ENCODE peak calls at places on chromosome 18, in five cellular contexts. F is non-pigmented ciliary epithelial cell, V is adrenal gland, O is IMR-90, U is epithelial cell of proximal tubule. M is an unnamed sample.

GRCh38 chr18:7174359-7175107 is 56.4 kb upstream of the LRRC30 start:
- DNase-seq in F (no peak), V (peak), O (no peak), U (no peak), M (no peak)

GRCh38 chr18:69980982-69981804 is 33.5 kb upstream of the CD226 start:
- DNase-seq in F (no peak), V (no peak), O (no peak), U (no peak), M (no peak)

GRCh38 chr18:427005-427404 is 73.5 kb downstream of the COLEC12 start:
- DNase-seq in F (peak), V (no peak), O (peak), U (no peak), M (no peak)

GRCh38 chr18:31268985-31269406 is 49.0 kb upstream of the DSG1 start:
- DNase-seq in F (no peak), V (no peak), O (no peak), U (peak), M (no peak)

GRCh38 chr18:44715245-44715644 is 34.6 kb downstream of the SETBP1 start:
- DNase-seq in F (no peak), V (no peak), O (no peak), U (peak), M (no peak)

GRCh38 chr18:79197531-79197930 is 128.3 kb downstream of the ATP9B start:
- DNase-seq in F (no peak), V (no peak), O (no peak), U (no peak), M (no peak)

GRCh38 chr18:13446581-13447470 is 228.3 kb downstream of the LDLRAD4 start:
- DNase-seq in F (no peak), V (peak), O (no peak), U (no peak), M (no peak)

GRCh38 chr18:52408800-52409302 is 68.9 kb downstream of the DCC start:
- DNase-seq in F (no peak), V (no peak), O (no peak), U (no peak), M (no peak)

GRCh38 chr18:5142859-5143258 is 54.2 kb downstream of the AKAIN1 start:
- DNase-seq in F (no peak), V (no peak), O (no peak), U (no peak), M (no peak)

GRCh38 chr18:10074122-10074521 is 160.3 kb downstream of the VAPA start:
- DNase-seq in F (no peak), V (no peak), O (no peak), U (no peak), M (no peak)

GRCh38 chr18:43760010-43760409 is 482.7 kb upstream of the SYT4 start:
- DNase-seq in F (no peak), V (no peak), O (no peak), U (no peak), M (no peak)

GRCh38 chr18:79921984-79922965 is 29.2 kb downstream of the SLC66A2 start:
- DNase-seq in F (no peak), V (no peak), O (no peak), U (no peak), M (no peak)

GRCh38 chr18:75473316-75473715 is 45.8 kb upstream of the SMIM21 start:
- DNase-seq in F (no peak), V (no peak), O (no peak), U (no peak), M (no peak)

GRCh38 chr18:41938445-41938844 is 16.6 kb upstream of the PIK3C3 start:
- DNase-seq in F (peak), V (no peak), O (peak), U (peak), M (no peak)